ENCODE peak calls at places on chromosomes 16 and 17, in seven cellular contexts. R, W, P, D, C, A and J are unnamed samples. For H3K36me3, the result is how much of the 10 kb centered on the place peaks cover.

GRCh38 chr17:60223456-60223855 is 73.7 kb downstream of the CA4 start:
- DNase-seq in R (no peak), W (no peak), P (no peak), D (no peak), C (no peak), A (no peak), J (no peak)

GRCh38 chr16:49608801-49609200 is 235.2 kb downstream of the C16orf78 start:
- DNase-seq in R (no peak), W (no peak), P (no peak), D (no peak), C (no peak), A (no peak), J (no peak)

GRCh38 chr16:2598133-2598641 is 60.4 kb downstream of the PDPK1 start:
- DNase-seq in R (peak), W (no peak), P (no peak), D (no peak), C (peak), A (no peak), J (no peak)

GRCh38 chr17:4908301-4908700 is 5.4 kb upstream of the CHRNE start:
- DNase-seq in R (no peak), W (no peak), P (no peak), D (no peak), C (peak), A (no peak), J (no peak)

GRCh38 chr17:79630821-79631639 is 20.2 kb upstream of the RBFOX3 start:
- DNase-seq in R (peak), W (no peak), P (no peak), D (no peak), C (no peak), A (peak), J (no peak)

GRCh38 chr16:54533856-54534490 is 247.4 kb upstream of the IRX3 start:
- DNase-seq in R (no peak), W (no peak), P (no peak), D (no peak), C (no peak), A (no peak), J (no peak)

GRCh38 chr17:79160980-79161621 is 86.5 kb downstream of the ENGASE start:
- DNase-seq in R (no peak), W (peak), P (no peak), D (no peak), C (no peak), A (no peak), J (no peak)

GRCh38 chr16:56807011-56807675 is 57.9 kb upstream of the SLC12A3 start:
- DNase-seq in R (no peak), W (no peak), P (no peak), D (no peak), C (no peak), A (no peak), J (no peak)

GRCh38 chr17:78937561-78937960 is 12.4 kb upstream of the TIMP2 start:
- DNase-seq in R (no peak), W (no peak), P (no peak), D (no peak), C (no peak), A (no peak), J (no peak)

GRCh38 chr16:73177896-73178295 is 130.0 kb upstream of the ZFHX3 start:
- DNase-seq in R (no peak), W (no peak), P (no peak), D (no peak), C (no peak), A (no peak), J (no peak)

GRCh38 chr17:76700627-76701470 is 9.9 kb downstream of the MXRA7 start:
- DNase-seq in R (peak), W (no peak), P (no peak), D (no peak), C (peak), A (peak), J (peak)

GRCh38 chr16:27452569-27453475 is 50.8 kb downstream of the IL21R start:
- DNase-seq in R (no peak), W (no peak), P (no peak), D (no peak), C (no peak), A (no peak), J (no peak)

GRCh38 chr17:71959129-71959528 is 161.7 kb upstream of the SOX9 start:
- DNase-seq in R (no peak), W (no peak), P (no peak), D (no peak), C (no peak), A (no peak), J (no peak)

GRCh38 chr17:9839433-9839832 is 13.7 kb downstream of the GLP2R start:
- DNase-seq in R (no peak), W (no peak), P (peak), D (no peak), C (no peak), A (no peak), J (no peak)

GRCh38 chr17:74158761-74159160 is 44.7 kb upstream of the RPL38 start:
- DNase-seq in R (no peak), W (no peak), P (no peak), D (no peak), C (no peak), A (no peak), J (no peak)

GRCh38 chr16:89037261-89038152 is 56.1 kb upstream of the ACSF3 start:
- DNase-seq in R (peak), W (peak), P (peak), D (no peak), C (peak), A (no peak), J (no peak)

GRCh38 chr16:29821663-29822115 is 1.4 kb downstream of the MVP start:
- DNase-seq in R (peak), W (no peak), P (no peak), D (peak), C (peak), A (no peak), J (no peak)

GRCh38 chr17:35312790-35313711 is 60.4 kb downstream of the SLFN11 start:
- DNase-seq in R (peak), W (peak), P (no peak), D (peak), C (peak), A (peak), J (peak)

GRCh38 chr16:23160082-23160481 is 10.8 kb upstream of the USP31 start:
- DNase-seq in R (no peak), W (no peak), P (no peak), D (no peak), C (no peak), A (no peak), J (no peak)

GRCh38 chr16:58492735-58493134 is 7.2 kb upstream of the NDRG4 start:
- DNase-seq in R (no peak), W (no peak), P (no peak), D (no peak), C (peak), A (no peak), J (no peak)

GRCh38 chr17:34717092-34717491 is 137.7 kb downstream of the TMEM132E start:
- DNase-seq in R (no peak), W (no peak), P (no peak), D (no peak), C (no peak), A (no peak), J (no peak)

GRCh38 chr16:31869511-31870201 is 4.0 kb upstream of the ZNF267 start:
- DNase-seq in R (no peak), W (peak), P (no peak), D (no peak), C (peak), A (peak), J (peak)

GRCh38 chr17:76681222-76682137 is 29.3 kb downstream of the MXRA7 start:
- DNase-seq in R (peak), W (peak), P (peak), D (peak), C (peak), A (peak), J (peak)

GRCh38 chr16:58493756-58494431 is 6.0 kb upstream of the NDRG4 start:
- DNase-seq in R (no peak), W (no peak), P (no peak), D (no peak), C (peak), A (no peak), J (no peak)

GRCh38 chr17:4956493-4957061 is 5.7 kb downstream of the ENO3 start:
- DNase-seq in R (no peak), W (no peak), P (no peak), D (peak), C (no peak), A (no peak), J (no peak)

GRCh38 chr16:7115898-7116297 is 216.7 kb upstream of the RBFOX1 start:
- DNase-seq in R (no peak), W (no peak), P (no peak), D (no peak), C (no peak), A (no peak), J (no peak)

GRCh38 chr17:11539637-11540036 is 58.6 kb upstream of the DNAH9 start:
- DNase-seq in R (no peak), W (no peak), P (no peak), D (no peak), C (no peak), A (no peak), J (no peak)

GRCh38 chr17:3213587-3213986 is 6.1 kb downstream of the OR1A1 start:
- DNase-seq in R (no peak), W (no peak), P (no peak), D (no peak), C (no peak), A (no peak), J (no peak)

GRCh38 chr16:14427371-14427948 is 202.6 kb downstream of the PARN start:
- DNase-seq in R (no peak), W (no peak), P (no peak), D (no peak), C (no peak), A (no peak), J (no peak)

GRCh38 chr17:60618080-60618479 is 18.1 kb downstream of the PPM1D start:
- DNase-seq in R (no peak), W (no peak), P (no peak), D (no peak), C (no peak), A (no peak), J (no peak)

GRCh38 chr17:17792551-17793377 is 44.0 kb downstream of the SREBF1 start:
- DNase-seq in R (peak), W (peak), P (no peak), D (no peak), C (peak), A (no peak), J (no peak)

GRCh38 chr17:38701504-38702165 is 3.4 kb upstream of the MLLT6 start:
- DNase-seq in R (peak), W (peak), P (no peak), D (peak), C (no peak), A (no peak), J (peak)

GRCh38 chr17:72465191-72466024 is 344.6 kb downstream of the SOX9 start:
- DNase-seq in R (no peak), W (no peak), P (no peak), D (peak), C (peak), A (no peak), J (peak)

GRCh38 chr17:1583569-1583968 is 21.0 kb upstream of the PITPNA start:
- DNase-seq in R (no peak), W (no peak), P (no peak), D (no peak), C (no peak), A (no peak), J (no peak)

GRCh38 chr16:3961449-3961849 is 80.9 kb upstream of the CREBBP start:
- DNase-seq in R (no peak), W (no peak), P (peak), D (peak), C (peak), A (no peak), J (no peak)
- H3K27ac ChIP-seq in R (peak), W (no peak), P (no peak), D (peak), C (no peak), A (peak), J (peak)

GRCh38 chr17:8147141-8147804 is 4.9 kb downstream of the PER1 start:
- DNase-seq in R (no peak), W (peak), P (no peak), D (peak), C (peak), A (peak), J (no peak)
- H3K36me3 ChIP-seq in R (under half), W (half or more), P (under half), D (half or more), C (half or more), A (half or more), J (half or more)

DNA sequence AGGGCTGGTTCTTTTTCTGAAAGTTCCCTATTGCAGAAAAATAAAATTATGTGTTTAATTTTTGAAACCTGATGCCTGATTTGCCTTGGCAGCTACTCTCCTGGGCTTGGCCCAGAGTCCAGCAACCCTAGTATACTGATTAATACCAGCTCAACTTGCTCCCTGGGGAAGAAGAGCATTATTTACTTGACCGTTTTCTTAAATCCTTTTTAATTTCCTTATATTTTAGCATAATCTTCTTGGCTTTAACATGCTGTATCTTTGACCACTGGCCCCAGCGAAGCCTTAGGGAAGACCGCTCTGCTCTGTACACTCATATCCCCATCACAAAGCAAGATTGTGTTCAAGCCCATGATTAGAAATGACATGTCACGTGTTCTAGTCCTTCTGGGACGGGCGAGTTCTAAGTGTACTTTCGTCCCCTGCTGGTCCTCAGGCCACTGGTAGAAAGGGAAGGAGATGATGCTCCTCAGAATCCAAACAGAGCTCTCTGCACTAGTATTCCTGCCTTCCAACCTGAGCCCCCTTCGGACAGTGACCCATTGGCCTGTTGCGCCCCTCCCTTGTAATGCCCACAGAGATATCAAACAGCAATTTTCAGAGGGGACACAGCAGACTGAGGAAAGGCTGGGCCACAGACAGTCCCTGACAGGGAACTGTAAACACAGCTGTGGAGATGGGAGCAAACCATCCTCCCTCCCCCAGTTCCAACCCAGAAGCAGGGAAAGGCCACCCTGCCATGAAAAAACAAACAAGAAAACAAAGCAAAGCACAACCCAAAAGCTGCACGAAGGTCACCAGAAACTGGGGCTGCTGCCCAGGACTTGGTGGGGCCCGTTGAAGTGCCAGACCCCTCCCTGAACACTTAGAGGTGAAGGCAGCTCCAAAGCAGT is 4.3 kb upstream of the EZH1 start:
- DNase-seq in R (peak), W (no peak), P (no peak), D (no peak), C (no peak), A (no peak), J (no peak)
- H3K27ac ChIP-seq in R (peak), W (no peak), P (no peak), D (no peak), C (no peak), A (peak), J (peak)

GRCh38 chr17:28720247-28720996 is 637 bp downstream of the RPL23A start:
- DNase-seq in R (no peak), W (no peak), P (no peak), D (no peak), C (no peak), A (no peak), J (no peak)
- H3K36me3 ChIP-seq in R (under half), W (under half), P (half or more), D (under half), C (under half), A (under half), J (under half)

GRCh38 chr17:57811633-57812280 is 38.1 kb downstream of the MRPS23 start:
- DNase-seq in R (no peak), W (no peak), P (no peak), D (no peak), C (no peak), A (no peak), J (no peak)
- H3K27ac ChIP-seq in R (peak), W (no peak), P (no peak), D (no peak), C (peak), A (peak), J (no peak)